ENCODE peak calls at places on chromosomes 3 and 15, in eight cellular contexts. B is mucosa of descending colon; E is transverse colon; A is uterus; R is SJSA1; F is CD8-positive, alpha-beta memory T cell; Y is pancreas; P is naive thymus-derived CD4-positive, alpha-beta T cell. G is an unnamed sample.

GRCh38 chr15:51046799-51047449 is 47.8 kb downstream of the TNFAIP8L3 start:
- DNase-seq in F (no peak), B (peak; percentile 48), P (no peak), E (peak; percentile 65), Y (no peak), R (no peak), A (peak; percentile 62), G (no peak)

GRCh38 chr15:33934396-33934795 is 33.9 kb upstream of the CHRM5 start:
- DNase-seq in Y (no peak), A (no peak), E (no peak), P (no peak), F (no peak), R (no peak), B (no peak), G (no peak)

GRCh38 chr3:127911421-127911931 is 3.6 kb upstream of the KBTBD12 start:
- DNase-seq in A (no peak), Y (no peak), P (no peak), B (no peak), R (no peak), E (no peak), F (no peak), G (no peak)

GRCh38 chr3:50173685-50174516 is 17.5 kb upstream of the GNAT1 start:
- DNase-seq in F (no peak), Y (no peak), A (no peak), B (no peak), R (no peak), P (no peak), E (no peak), G (no peak)

GRCh38 chr3:141460097-141460704 is 26.6 kb upstream of the RASA2 start:
- DNase-seq in B (peak; percentile 89), E (peak; percentile 90), A (peak; percentile 91), R (peak; percentile 84), F (peak; percentile 74), P (peak; percentile 81), Y (peak; percentile 87), G (peak; percentile 77)

GRCh38 chr15:78035861-78036476 is 41.5 kb downstream of the TBC1D2B start:
- DNase-seq in A (no peak), B (no peak), E (no peak), F (no peak), R (no peak), Y (no peak), P (no peak), G (no peak)

GRCh38 chr3:22612927-22613326 is 590.2 kb upstream of the UBE2E2 start:
- DNase-seq in F (no peak), P (no peak), A (no peak), Y (no peak), E (no peak), R (no peak), B (no peak), G (no peak)

GRCh38 chr3:172513488-172513887 is 9.7 kb downstream of the TNFSF10 start:
- DNase-seq in F (no peak), E (no peak), B (no peak), P (no peak), A (no peak), Y (no peak), R (no peak), G (no peak)

GRCh38 chr3:29381595-29381994 is 100.7 kb downstream of the RBMS3 start:
- DNase-seq in F (no peak), Y (no peak), E (no peak), A (peak; percentile 40), R (no peak), P (no peak), B (no peak), G (no peak)

GRCh38 chr15:74422723-74423442 is 10.9 kb downstream of the SEMA7A start:
- DNase-seq in E (no peak), R (peak; percentile 84), B (no peak), A (no peak), P (no peak), Y (no peak), F (no peak), G (peak; percentile 100)

GRCh38 chr15:25711164-25711563 is 152.0 kb downstream of the ATP10A start:
- DNase-seq in P (no peak), F (no peak), R (no peak), Y (peak; percentile 8), B (no peak), E (no peak), A (no peak), G (peak; percentile 51)

DNA sequence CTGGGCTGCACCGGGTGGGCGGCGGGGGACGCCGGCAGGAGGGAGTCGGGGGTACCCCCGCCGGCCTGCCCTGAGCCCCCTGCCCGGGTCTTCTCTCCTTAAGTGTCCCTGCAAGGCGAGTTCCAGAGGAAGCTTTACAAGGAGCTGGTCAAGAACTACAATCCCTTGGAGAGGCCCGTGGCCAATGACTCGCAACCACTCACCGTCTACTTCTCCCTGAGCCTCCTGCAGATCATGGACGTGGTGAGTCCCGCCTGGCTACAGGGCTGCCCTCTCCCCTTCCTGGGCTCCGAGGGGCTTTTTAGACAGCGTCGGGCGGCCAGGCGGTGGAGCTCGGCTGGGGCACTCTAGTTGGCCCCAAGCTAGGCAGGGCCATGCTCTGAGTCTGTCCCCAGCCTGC is 480 bp downstream of the CHRNA7 start:
- DNase-seq in A (no peak), P (no peak), Y (peak; percentile 59), B (no peak), E (no peak), F (no peak), R (no peak), G (no peak)
- H3K4me3 ChIP-seq in A (peak overlapping the region; percentile 71), P (no peak overlapping the region), Y (peak overlapping the region; percentile 95), B (no peak overlapping the region), E (peak overlapping the region; percentile 51), F (no peak overlapping the region), R (peak overlapping the region; percentile 30), G (peak overlapping the region; percentile 27)

DNA sequence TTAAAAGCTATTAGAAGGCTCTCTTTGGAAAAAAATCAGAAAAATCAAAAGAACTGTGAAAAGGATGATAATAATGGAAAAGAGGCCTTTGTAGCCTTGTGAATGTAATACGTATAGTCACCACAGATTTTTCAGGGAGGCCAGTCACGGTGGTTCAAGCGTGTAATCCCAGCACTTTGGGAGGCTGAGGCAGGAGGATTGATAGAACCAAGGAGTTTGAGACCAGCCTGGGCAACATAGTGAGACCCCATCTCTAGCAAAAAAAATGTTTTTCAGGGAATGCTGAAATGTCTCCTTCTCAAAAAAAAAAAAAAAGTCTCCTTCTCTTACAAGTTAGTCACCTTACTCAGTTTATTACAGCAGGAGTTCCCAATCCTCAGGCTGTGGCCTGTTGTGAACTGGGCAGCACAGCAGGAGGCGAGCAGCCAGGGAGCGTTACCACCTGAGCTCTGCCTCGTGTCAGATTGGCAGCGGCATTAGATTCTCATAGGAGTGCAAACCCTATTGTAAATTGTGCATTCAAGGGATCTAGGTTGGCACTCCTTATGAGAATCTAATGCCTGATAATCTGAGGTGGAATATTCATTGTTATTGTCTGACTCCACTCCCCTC is 15.9 kb downstream of the ARIH1 start:
- DNase-seq in A (no peak), F (no peak), Y (no peak), P (no peak), E (no peak), R (no peak), B (no peak), G (no peak)
- H3K4me1 ChIP-seq in A (no peaks in the 10 kb centered on the region), F (peaks cover 72% of the 10 kb centered on the region), Y (peaks cover 22% of the 10 kb centered on the region), P (peaks cover 39% of the 10 kb centered on the region), E (peaks cover 17% of the 10 kb centered on the region), R (peaks cover 25% of the 10 kb centered on the region), B (no peaks in the 10 kb centered on the region), G (peaks cover 53% of the 10 kb centered on the region)

GRCh38 chr3:48445277-48445882 is 1.2 kb upstream of the ATRIP start:
- DNase-seq in B (no peak), R (no peak), A (no peak), P (no peak), E (no peak), Y (no peak), F (no peak), G (no peak)
- H3K4me3 ChIP-seq in B (no peak overlapping the region), R (no peak overlapping the region), A (no peak overlapping the region), P (no peak overlapping the region), E (no peak overlapping the region), Y (no peak overlapping the region), F (no peak overlapping the region), G (peak overlapping the region; percentile 80)

DNA sequence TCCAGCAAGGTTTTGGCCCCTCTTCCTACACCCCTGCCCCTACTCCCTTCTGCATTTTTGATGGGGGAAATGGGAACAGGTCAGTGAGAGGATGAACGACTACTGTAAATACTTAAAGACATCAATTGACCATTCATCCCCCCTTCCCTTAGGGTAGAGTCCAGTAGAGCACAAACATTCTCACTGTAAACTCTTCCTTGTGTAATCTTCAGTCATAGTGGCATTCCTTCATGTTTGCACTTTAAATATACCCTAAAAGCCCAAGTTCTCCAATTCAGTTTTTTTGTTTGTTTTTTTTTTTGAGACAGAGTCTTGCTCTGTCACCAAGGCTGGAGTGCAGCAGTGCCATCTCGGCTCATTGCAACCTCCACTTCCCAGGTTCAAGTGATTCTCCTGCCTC is 92.4 kb downstream of the SUCLG2 start:
- DNase-seq in F (no peak), E (no peak), A (no peak), P (no peak), Y (no peak), B (no peak), R (no peak), G (no peak)
- H3K4me1 ChIP-seq in F (no peaks in the 10 kb centered on the region), E (no peaks in the 10 kb centered on the region), A (no peaks in the 10 kb centered on the region), P (no peaks in the 10 kb centered on the region), Y (no peaks in the 10 kb centered on the region), B (peaks cover 12% of the 10 kb centered on the region), R (no peaks in the 10 kb centered on the region), G (no peaks in the 10 kb centered on the region)

GRCh38 chr3:48493203-48493501 is 10.8 kb downstream of the SHISA5 start:
- DNase-seq in P (no peak), A (no peak), Y (no peak), R (no peak), F (no peak), E (no peak), B (no peak), G (no peak)

GRCh38 chr3:48486952-48487351 is 17.0 kb downstream of the SHISA5 start:
- DNase-seq in P (no peak), E (no peak), R (no peak), F (no peak), B (no peak), Y (no peak), A (no peak), G (no peak)

DNA sequence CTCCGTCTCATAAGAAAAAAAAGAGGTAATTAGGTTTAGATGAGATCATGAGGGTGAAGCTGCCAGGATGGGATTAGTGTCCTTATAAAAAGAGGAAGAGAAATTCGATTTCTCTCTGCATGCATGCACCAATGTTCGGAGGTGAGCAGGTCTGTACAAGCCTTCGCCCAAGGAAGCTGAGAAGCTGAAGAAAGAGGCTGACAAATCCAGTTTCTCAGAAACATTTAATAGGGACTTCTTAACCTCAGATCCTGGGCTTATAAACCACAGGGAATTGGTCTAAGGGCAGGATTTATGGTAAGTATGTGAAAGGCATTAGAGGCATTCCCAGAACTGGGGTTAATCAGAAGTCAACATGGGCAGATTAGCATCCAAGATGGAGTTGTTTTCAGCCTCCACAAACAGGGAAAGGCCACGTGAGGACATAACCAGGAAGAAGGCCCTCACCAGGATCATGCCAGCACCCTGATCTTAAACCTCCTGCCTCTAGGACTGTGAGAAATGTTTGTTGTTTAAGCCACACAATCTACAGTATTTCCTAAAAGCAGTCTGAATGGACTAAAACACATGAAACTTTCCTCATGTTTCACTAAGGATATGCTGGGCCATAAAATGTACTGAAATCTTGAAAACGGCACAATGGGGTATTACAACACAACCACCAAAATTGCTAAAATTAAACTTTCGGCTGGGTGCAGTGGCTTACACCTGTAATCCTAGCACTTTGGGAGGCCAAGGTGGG is 11.3 kb downstream of the SHISA5 start:
- DNase-seq in E (no peak), Y (no peak), P (no peak), R (no peak), B (no peak), F (no peak), A (no peak), G (peak; percentile 67)
- H3K4me3 ChIP-seq in E (no peak overlapping the region), Y (no peak overlapping the region), P (no peak overlapping the region), R (no peak overlapping the region), B (no peak overlapping the region), F (no peak overlapping the region), A (no peak overlapping the region), G (no peak overlapping the region)

GRCh38 chr15:98669638-98670037 is 21.3 kb downstream of the IGF1R start:
- DNase-seq in A (no peak), R (no peak), Y (no peak), B (no peak), P (no peak), F (no peak), E (no peak), G (no peak)
- H3K4me1 ChIP-seq in A (peaks cover 22% of the 10 kb centered on the region), R (peaks cover 49% of the 10 kb centered on the region), Y (peaks cover 33% of the 10 kb centered on the region), B (no peaks in the 10 kb centered on the region), P (peaks cover 50% of the 10 kb centered on the region), F (peaks cover 30% of the 10 kb centered on the region), E (peaks cover 6% of the 10 kb centered on the region), G (peaks cover 63% of the 10 kb centered on the region)

G was measured in RWPE2.